ENCODE peak calls at places on chromosome 2, in four cellular contexts. V is prostate gland, G is GM12892, N is sigmoid colon. T is an unnamed sample.

GRCh38 chr2:59301466-59302402 is 1060.6 kb upstream of the FANCL start:
- DNase-seq in V (peak; percentile 43), G (no peak), N (peak; percentile 68), T (no peak)

GRCh38 chr2:231699006-231699405 is 9.3 kb upstream of the PTMA start:
- DNase-seq in V (no peak), G (no peak), N (peak; percentile 85), T (no peak)

GRCh38 chr2:28463893-28464292 is 32.0 kb upstream of the PLB1 start:
- DNase-seq in V (no peak), G (no peak), N (no peak), T (no peak)

GRCh38 chr2:165634855-165635254 is 159.2 kb downstream of the GALNT3 start:
- DNase-seq in V (no peak), G (no peak), N (peak; percentile 71), T (no peak)

GRCh38 chr2:22124003-22124402 is 1000.2 kb downstream of the TDRD15 start:
- DNase-seq in V (no peak), G (no peak), N (no peak), T (no peak)

GRCh38 chr2:66748939-66749338 is 314.0 kb downstream of the MEIS1 start:
- DNase-seq in V (no peak), G (no peak), N (no peak), T (no peak)

GRCh38 chr2:195532628-195533271 is 124.3 kb upstream of the SLC39A10 start:
- DNase-seq in V (no peak), G (no peak), N (no peak), T (no peak)

GRCh38 chr2:234788841-234789240 is 163.0 kb upstream of the SH3BP4 start:
- DNase-seq in V (no peak), G (no peak), N (no peak), T (no peak)

GRCh38 chr2:1687254-1687653 is 57.1 kb downstream of the PXDN start:
- DNase-seq in V (no peak), G (no peak), N (no peak), T (no peak)

GRCh38 chr2:127197475-127198385 is 22.4 kb downstream of the CYP27C1 start:
- DNase-seq in V (peak; percentile 45), G (no peak), N (no peak), T (peak; percentile 90)

GRCh38 chr2:171334946-171335345 is 98.8 kb downstream of the METTL8 start:
- DNase-seq in V (no peak), G (no peak), N (no peak), T (no peak)

GRCh38 chr2:221198309-221198708 is 373.8 kb downstream of the EPHA4 start:
- DNase-seq in V (no peak), G (no peak), N (no peak), T (no peak)

GRCh38 chr2:181183878-181184553 is 203.6 kb downstream of the UBE2E3 start:
- DNase-seq in V (no peak), G (no peak), N (no peak), T (no peak)

GRCh38 chr2:158637357-158637756 is 157.8 kb upstream of the DAPL1 start:
- DNase-seq in V (no peak), G (no peak), N (no peak), T (no peak)

GRCh38 chr2:1591978-1592907 is 152.1 kb downstream of the PXDN start:
- DNase-seq in V (peak; percentile 82), G (no peak), N (peak; percentile 92), T (peak; percentile 76)

GRCh38 chr2:3534251-3534814 is 15.0 kb upstream of the ADI1 start:
- DNase-seq in V (no peak), G (no peak), N (no peak), T (no peak)

GRCh38 chr2:69159988-69160387 is 147.0 kb downstream of the ANTXR1 start:
- DNase-seq in V (no peak), G (no peak), N (no peak), T (no peak)

GRCh38 chr2:8756230-8756629 is 74.4 kb downstream of the ID2 start:
- DNase-seq in V (no peak), G (no peak), N (no peak), T (no peak)

GRCh38 chr2:98869272-98869641 is 66.8 kb downstream of the CRACDL start:
- DNase-seq in V (no peak), G (no peak), N (no peak), T (no peak)

DNA sequence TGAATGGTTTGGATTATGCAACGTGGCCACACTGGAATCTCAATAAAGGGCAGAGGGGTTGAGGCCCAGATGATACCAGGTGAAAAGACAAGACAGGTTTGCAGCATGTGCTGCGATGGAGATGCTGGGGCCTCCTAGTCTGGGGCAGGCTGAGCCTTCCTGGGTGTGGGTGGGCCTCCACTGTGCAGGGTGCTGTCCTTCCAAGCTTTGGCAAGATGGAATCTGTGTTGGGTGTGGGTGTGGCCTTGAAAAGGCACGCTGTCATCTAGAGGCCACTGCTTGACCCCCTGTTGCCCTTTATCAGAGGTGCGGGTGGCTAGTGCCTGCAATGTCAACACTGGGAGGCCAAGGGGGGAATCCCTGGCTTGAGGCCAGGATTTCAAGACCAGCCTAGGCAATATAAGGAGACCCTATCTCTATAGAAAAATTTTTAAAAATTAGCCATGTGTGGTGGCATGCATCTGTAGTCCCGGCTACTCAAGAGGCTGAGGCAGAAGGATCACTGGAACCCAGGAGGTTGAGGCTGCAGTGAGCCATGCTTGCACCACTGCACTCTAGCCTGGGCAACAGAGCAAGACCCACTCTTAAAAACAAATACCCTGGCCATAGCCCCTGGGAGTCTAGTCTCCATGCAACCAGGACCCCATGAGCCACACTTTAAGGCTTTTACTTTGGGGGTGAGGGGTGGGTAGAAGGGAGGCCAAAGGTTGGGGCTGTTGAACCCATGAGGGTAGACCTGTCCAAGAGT is 13.8 kb downstream of the RRM2 start:
- DNase-seq in V (no peak), G (no peak), N (peak; percentile 29), T (peak; percentile 45)
- TF ChIP-seq POLR2AphosphoS5 in V (no peak), G (peak; percentile 65), N (no peak), T (no peak)

DNA sequence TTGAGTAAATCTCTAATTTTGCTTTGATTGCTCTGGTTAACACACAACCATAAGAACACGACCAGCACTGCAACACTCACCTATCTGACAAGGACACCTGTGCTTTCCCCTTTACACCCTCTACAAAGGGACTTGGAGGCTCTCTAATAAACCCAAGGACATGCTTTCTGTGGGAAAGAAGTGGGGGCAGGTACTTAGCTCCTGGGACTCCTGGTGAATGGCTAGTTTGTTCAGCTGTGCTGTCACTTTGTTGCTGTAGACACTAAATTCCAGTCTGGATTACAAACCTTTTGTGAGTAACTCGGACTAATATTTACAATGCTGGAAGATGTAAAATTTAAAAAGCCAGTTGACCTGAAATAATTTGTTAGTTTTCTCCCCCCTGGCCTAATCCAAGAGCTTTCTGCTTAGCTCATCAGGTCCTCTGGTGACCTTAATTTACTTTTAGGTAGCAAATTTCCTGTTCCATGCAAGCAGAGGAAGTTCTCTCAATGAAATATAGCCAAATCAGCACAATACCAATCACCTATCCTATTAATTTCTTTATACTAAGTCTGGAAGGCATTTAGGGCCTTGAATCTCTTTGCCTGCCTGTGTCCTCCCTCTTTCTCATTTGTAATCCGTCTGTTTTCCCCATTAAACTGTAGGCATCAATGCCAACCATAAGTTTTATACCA is 67.5 kb downstream of the PLCL1 start:
- DNase-seq in V (no peak), G (no peak), N (no peak), T (no peak)
- TF ChIP-seq POLR2AphosphoS5 in V (no peak), G (no peak), N (no peak), T (no peak)

DNA sequence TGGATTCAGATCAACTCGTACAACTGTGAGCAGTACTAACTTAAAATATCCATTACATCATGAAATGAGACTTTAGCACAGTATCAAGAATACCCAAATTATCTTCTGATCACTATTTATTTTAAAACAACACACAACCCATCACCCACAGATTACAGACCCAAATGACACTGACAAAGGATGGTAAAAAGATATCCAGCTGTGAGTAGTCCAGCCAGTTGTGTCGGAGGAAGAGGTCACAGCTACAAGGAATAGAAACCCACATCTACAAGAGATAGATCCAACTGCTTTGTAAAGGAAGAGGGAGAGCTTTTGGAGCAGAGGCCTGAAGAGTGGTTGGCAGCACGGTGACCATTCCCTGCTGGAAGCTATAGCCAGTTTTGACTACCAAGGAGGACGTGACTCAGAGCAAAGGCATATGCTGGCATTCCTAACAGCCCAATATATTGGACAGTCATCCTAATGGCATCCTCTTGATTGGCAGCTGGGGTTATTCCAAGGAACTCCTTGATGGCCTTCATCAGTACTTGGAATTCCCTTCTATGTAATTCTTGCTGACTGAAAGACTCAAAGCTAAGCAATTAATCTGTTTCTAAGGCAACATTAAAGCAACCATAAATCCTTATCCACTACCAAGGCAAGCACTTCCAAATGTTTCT is 17.1 kb downstream of the SLC8A1 start:
- DNase-seq in V (no peak), G (no peak), N (no peak), T (no peak)
- TF ChIP-seq POLR2AphosphoS5 in V (no peak), G (no peak), N (peak; percentile 55), T (no peak)

GRCh38 chr2:233331536-233331935 is 22.8 kb upstream of the DGKD start:
- DNase-seq in V (peak; percentile 24), G (peak; percentile 48), N (peak; percentile 84), T (peak; percentile 94)
- TF ChIP-seq POLR2AphosphoS5 in V (no peak), G (peak; percentile 14), N (peak; percentile 31), T (peak; percentile 76)

GRCh38 chr2:72211359-72211758 is 63.7 kb upstream of the CYP26B1 start:
- DNase-seq in V (no peak), G (no peak), N (no peak), T (no peak)

GRCh38 chr2:72220170-72220569 is 72.5 kb upstream of the CYP26B1 start:
- DNase-seq in V (no peak), G (no peak), N (no peak), T (no peak)

GRCh38 chr2:72211777-72212515 is 64.3 kb upstream of the CYP26B1 start:
- DNase-seq in V (no peak), G (no peak), N (no peak), T (no peak)

GRCh38 chr2:72210470-72210869 is 62.8 kb upstream of the CYP26B1 start:
- DNase-seq in V (no peak), G (no peak), N (no peak), T (no peak)

GRCh38 chr2:72214429-72215143 is 66.9 kb upstream of the CYP26B1 start:
- DNase-seq in V (no peak), G (no peak), N (no peak), T (no peak)
- TF ChIP-seq POLR2AphosphoS5 in V (no peak), G (no peak), N (no peak), T (no peak)

T was measured in spleen.